ENCODE peak calls at places on chromosomes 6 and 20, in nine cellular contexts. One of them, this sample, is unnamed. For H3K4me1, the result is how much of the 10 kb centered on the place peaks cover.

GRCh38 chr6:103284835-103285234 is 1574.9 kb downstream of the HACE1 start:
- DNase-seq in GM23338: no peak
- DNase-seq in GM23248: no peak
- DNase-seq in NT2/D1: no peak
- DNase-seq in breast epithelium: no peak
- DNase-seq in adrenal gland: no peak
- DNase-seq in effector memory CD4-positive, alpha-beta T cell: no peak
- DNase-seq in mammary epithelial cell: no peak
- DNase-seq in lower lobe of right lung: no peak
- DNase-seq in this sample: no peak

GRCh38 chr6:79868098-79868722 is 79.1 kb downstream of the ELOVL4 start:
- DNase-seq in lower lobe of right lung: no peak
- DNase-seq in GM23248: peak
- DNase-seq in adrenal gland: no peak
- DNase-seq in breast epithelium: no peak
- DNase-seq in GM23338: peak
- DNase-seq in NT2/D1: peak
- DNase-seq in mammary epithelial cell: peak
- DNase-seq in effector memory CD4-positive, alpha-beta T cell: no peak
- DNase-seq in this sample: no peak

GRCh38 chr6:169738204-169738971 is 13.0 kb downstream of the DYNLT2 start:
- DNase-seq in adrenal gland: no peak
- DNase-seq in mammary epithelial cell: no peak
- DNase-seq in GM23338: peak
- DNase-seq in breast epithelium: no peak
- DNase-seq in effector memory CD4-positive, alpha-beta T cell: no peak
- DNase-seq in NT2/D1: no peak
- DNase-seq in GM23248: peak
- DNase-seq in lower lobe of right lung: no peak
- DNase-seq in this sample: no peak

GRCh38 chr6:5294392-5295211 is 33.3 kb downstream of the FARS2 start:
- DNase-seq in GM23248: no peak
- DNase-seq in adrenal gland: no peak
- DNase-seq in NT2/D1: no peak
- DNase-seq in effector memory CD4-positive, alpha-beta T cell: no peak
- DNase-seq in mammary epithelial cell: no peak
- DNase-seq in GM23338: no peak
- DNase-seq in lower lobe of right lung: no peak
- DNase-seq in breast epithelium: no peak
- DNase-seq in this sample: no peak

GRCh38 chr6:14035448-14035847 is 82.1 kb upstream of the CD83 start:
- DNase-seq in NT2/D1: peak
- DNase-seq in GM23248: peak
- DNase-seq in adrenal gland: no peak
- DNase-seq in GM23338: peak
- DNase-seq in mammary epithelial cell: peak
- DNase-seq in effector memory CD4-positive, alpha-beta T cell: no peak
- DNase-seq in lower lobe of right lung: no peak
- DNase-seq in breast epithelium: no peak
- DNase-seq in this sample: no peak

GRCh38 chr6:159790947-159791598 is 806 bp downstream of the MRPL18 start:
- DNase-seq in GM23338: no peak
- DNase-seq in effector memory CD4-positive, alpha-beta T cell: peak
- DNase-seq in breast epithelium: no peak
- DNase-seq in lower lobe of right lung: no peak
- DNase-seq in NT2/D1: no peak
- DNase-seq in GM23248: peak
- DNase-seq in adrenal gland: peak
- DNase-seq in mammary epithelial cell: peak
- DNase-seq in this sample: no peak

GRCh38 chr20:1334761-1335160 is 5.8 kb upstream of the SDCBP2 start:
- DNase-seq in mammary epithelial cell: peak
- DNase-seq in lower lobe of right lung: no peak
- DNase-seq in GM23338: peak
- DNase-seq in breast epithelium: no peak
- DNase-seq in NT2/D1: no peak
- DNase-seq in adrenal gland: peak
- DNase-seq in effector memory CD4-positive, alpha-beta T cell: no peak
- DNase-seq in GM23248: peak
- DNase-seq in this sample: no peak

GRCh38 chr6:111872521-111873177 is 603 bp downstream of the FYN start:
- DNase-seq in GM23248: peak
- DNase-seq in mammary epithelial cell: no peak
- DNase-seq in breast epithelium: no peak
- DNase-seq in adrenal gland: no peak
- DNase-seq in GM23338: no peak
- DNase-seq in effector memory CD4-positive, alpha-beta T cell: peak
- DNase-seq in lower lobe of right lung: peak
- DNase-seq in NT2/D1: no peak
- DNase-seq in this sample: no peak

GRCh38 chr6:120431841-120432240 is 902.4 kb downstream of the TBC1D32 start:
- DNase-seq in GM23338: no peak
- DNase-seq in GM23248: no peak
- DNase-seq in adrenal gland: no peak
- DNase-seq in effector memory CD4-positive, alpha-beta T cell: no peak
- DNase-seq in lower lobe of right lung: no peak
- DNase-seq in breast epithelium: no peak
- DNase-seq in mammary epithelial cell: no peak
- DNase-seq in NT2/D1: no peak
- DNase-seq in this sample: no peak

GRCh38 chr6:151437401-151437800 is 14.5 kb downstream of the RMND1 start:
- DNase-seq in NT2/D1: no peak
- DNase-seq in mammary epithelial cell: no peak
- DNase-seq in effector memory CD4-positive, alpha-beta T cell: no peak
- DNase-seq in breast epithelium: no peak
- DNase-seq in GM23248: peak
- DNase-seq in adrenal gland: no peak
- DNase-seq in lower lobe of right lung: no peak
- DNase-seq in GM23338: no peak
- DNase-seq in this sample: no peak

GRCh38 chr20:22773326-22773725 is 189.0 kb upstream of the FOXA2 start:
- DNase-seq in lower lobe of right lung: no peak
- DNase-seq in GM23338: no peak
- DNase-seq in adrenal gland: no peak
- DNase-seq in GM23248: no peak
- DNase-seq in mammary epithelial cell: no peak
- DNase-seq in effector memory CD4-positive, alpha-beta T cell: no peak
- DNase-seq in NT2/D1: no peak
- DNase-seq in breast epithelium: no peak
- DNase-seq in this sample: no peak

GRCh38 chr6:69022991-69023390 is 387.9 kb downstream of the ADGRB3 start:
- DNase-seq in effector memory CD4-positive, alpha-beta T cell: no peak
- DNase-seq in adrenal gland: no peak
- DNase-seq in NT2/D1: no peak
- DNase-seq in mammary epithelial cell: peak
- DNase-seq in breast epithelium: no peak
- DNase-seq in lower lobe of right lung: no peak
- DNase-seq in GM23248: peak
- DNase-seq in GM23338: no peak
- DNase-seq in this sample: no peak

GRCh38 chr6:88629838-88630462 is 333.5 kb downstream of the RNGTT start:
- DNase-seq in lower lobe of right lung: no peak
- DNase-seq in breast epithelium: no peak
- DNase-seq in mammary epithelial cell: no peak
- DNase-seq in NT2/D1: peak
- DNase-seq in GM23338: peak
- DNase-seq in adrenal gland: no peak
- DNase-seq in GM23248: no peak
- DNase-seq in effector memory CD4-positive, alpha-beta T cell: no peak
- DNase-seq in this sample: no peak

DNA sequence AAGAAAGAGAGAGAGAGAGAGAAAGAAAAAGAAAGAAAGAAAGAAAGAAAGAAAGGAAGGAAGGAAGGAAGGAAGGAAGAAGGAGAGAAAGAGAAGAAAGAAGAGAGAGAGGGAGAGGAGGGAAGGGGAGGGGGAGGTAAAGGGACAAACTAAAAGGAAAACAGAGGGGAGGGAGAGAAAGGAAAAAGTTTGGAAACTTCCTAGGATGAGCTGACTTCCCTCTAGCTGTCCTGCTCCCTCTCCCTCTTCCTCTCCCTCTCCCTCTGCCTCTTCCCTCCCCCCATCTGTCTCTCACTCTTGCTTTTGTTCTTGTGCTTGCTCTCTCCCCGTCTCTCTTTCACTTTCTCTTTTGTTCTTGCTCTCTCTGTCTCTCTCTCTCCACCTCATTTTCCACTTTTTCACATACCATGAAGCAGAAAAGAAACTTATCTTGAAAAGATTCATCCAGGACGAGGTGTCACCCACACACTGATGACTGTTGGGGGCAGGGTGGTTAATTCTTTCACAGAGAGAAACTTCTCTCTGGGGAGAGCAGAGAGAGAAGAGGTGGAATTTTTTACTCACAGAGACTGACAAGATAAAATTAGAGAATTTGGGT is 56.4 kb upstream of the DUSP22 start:
- DNase-seq in effector memory CD4-positive, alpha-beta T cell: no peak
- DNase-seq in breast epithelium: no peak
- DNase-seq in GM23248: peak
- DNase-seq in mammary epithelial cell: peak
- DNase-seq in GM23338: peak
- DNase-seq in lower lobe of right lung: no peak
- DNase-seq in NT2/D1: no peak
- DNase-seq in adrenal gland: no peak
- DNase-seq in this sample: no peak
- H3K4me1 ChIP-seq in effector memory CD4-positive, alpha-beta T cell: under half
- H3K4me1 ChIP-seq in breast epithelium: under half
- H3K4me1 ChIP-seq in GM23248: under half
- H3K4me1 ChIP-seq in mammary epithelial cell: under half
- H3K4me1 ChIP-seq in GM23338: under half
- H3K4me1 ChIP-seq in lower lobe of right lung: under half
- H3K4me1 ChIP-seq in NT2/D1: under half
- H3K4me1 ChIP-seq in adrenal gland: under half
- H3K4me1 ChIP-seq in this sample: under half

GRCh38 chr6:130838250-130838649 is 11.0 kb downstream of the SMLR1 start:
- DNase-seq in breast epithelium: no peak
- DNase-seq in mammary epithelial cell: no peak
- DNase-seq in NT2/D1: no peak
- DNase-seq in GM23248: no peak
- DNase-seq in GM23338: no peak
- DNase-seq in adrenal gland: no peak
- DNase-seq in lower lobe of right lung: no peak
- DNase-seq in effector memory CD4-positive, alpha-beta T cell: no peak
- DNase-seq in this sample: no peak
- H3K4me1 ChIP-seq in breast epithelium: under half
- H3K4me1 ChIP-seq in mammary epithelial cell: under half
- H3K4me1 ChIP-seq in NT2/D1: under half
- H3K4me1 ChIP-seq in GM23248: under half
- H3K4me1 ChIP-seq in GM23338: under half
- H3K4me1 ChIP-seq in adrenal gland: under half
- H3K4me1 ChIP-seq in lower lobe of right lung: under half
- H3K4me1 ChIP-seq in effector memory CD4-positive, alpha-beta T cell: under half
- H3K4me1 ChIP-seq in this sample: under half

GRCh38 chr6:110645685-110646418 is 169.4 kb downstream of the CDK19 start:
- DNase-seq in lower lobe of right lung: no peak
- DNase-seq in GM23338: no peak
- DNase-seq in effector memory CD4-positive, alpha-beta T cell: no peak
- DNase-seq in breast epithelium: no peak
- DNase-seq in mammary epithelial cell: no peak
- DNase-seq in NT2/D1: no peak
- DNase-seq in GM23248: no peak
- DNase-seq in adrenal gland: no peak
- DNase-seq in this sample: no peak

GRCh38 chr6:110643175-110643574 is 166.8 kb upstream of the SLC22A16 start:
- DNase-seq in lower lobe of right lung: no peak
- DNase-seq in breast epithelium: no peak
- DNase-seq in GM23248: peak
- DNase-seq in adrenal gland: no peak
- DNase-seq in NT2/D1: no peak
- DNase-seq in effector memory CD4-positive, alpha-beta T cell: no peak
- DNase-seq in mammary epithelial cell: peak
- DNase-seq in GM23338: no peak
- DNase-seq in this sample: no peak

GRCh38 chr6:110646951-110647910 is 168.0 kb downstream of the CDK19 start:
- DNase-seq in GM23338: peak
- DNase-seq in GM23248: no peak
- DNase-seq in lower lobe of right lung: no peak
- DNase-seq in NT2/D1: no peak
- DNase-seq in effector memory CD4-positive, alpha-beta T cell: no peak
- DNase-seq in adrenal gland: no peak
- DNase-seq in mammary epithelial cell: no peak
- DNase-seq in breast epithelium: no peak
- DNase-seq in this sample: no peak

GRCh38 chr6:110649704-110650103 is 165.6 kb downstream of the CDK19 start:
- DNase-seq in effector memory CD4-positive, alpha-beta T cell: no peak
- DNase-seq in GM23248: no peak
- DNase-seq in adrenal gland: no peak
- DNase-seq in lower lobe of right lung: no peak
- DNase-seq in breast epithelium: no peak
- DNase-seq in NT2/D1: no peak
- DNase-seq in GM23338: no peak
- DNase-seq in mammary epithelial cell: no peak
- DNase-seq in this sample: no peak

DNA sequence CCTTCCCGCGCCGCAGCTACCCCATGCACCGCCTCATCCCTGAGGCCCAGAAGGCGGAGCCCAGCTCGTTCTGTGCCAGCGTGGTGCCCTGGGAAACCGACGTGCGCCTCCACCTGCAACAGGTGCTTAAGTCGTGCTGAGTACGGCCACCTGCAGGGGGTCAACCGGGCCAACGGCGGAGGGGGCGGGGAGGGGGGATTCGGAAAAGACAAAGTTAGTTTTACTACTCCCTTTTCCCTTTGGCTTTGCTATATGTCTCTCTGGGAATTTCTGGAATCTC is 168.9 kb downstream of the CDK19 start:
- DNase-seq in GM23338: peak
- DNase-seq in breast epithelium: no peak
- DNase-seq in effector memory CD4-positive, alpha-beta T cell: no peak
- DNase-seq in adrenal gland: no peak
- DNase-seq in NT2/D1: no peak
- DNase-seq in GM23248: no peak
- DNase-seq in mammary epithelial cell: no peak
- DNase-seq in lower lobe of right lung: no peak
- DNase-seq in this sample: no peak
- H3K4me1 ChIP-seq in GM23338: under half
- H3K4me1 ChIP-seq in breast epithelium: under half
- H3K4me1 ChIP-seq in effector memory CD4-positive, alpha-beta T cell: under half
- H3K4me1 ChIP-seq in adrenal gland: under half
- H3K4me1 ChIP-seq in NT2/D1: under half
- H3K4me1 ChIP-seq in GM23248: under half
- H3K4me1 ChIP-seq in mammary epithelial cell: under half
- H3K4me1 ChIP-seq in lower lobe of right lung: under half
- H3K4me1 ChIP-seq in this sample: under half

GRCh38 chr6:23354004-23354403 is 772.0 kb upstream of the NRSN1 start:
- DNase-seq in effector memory CD4-positive, alpha-beta T cell: no peak
- DNase-seq in breast epithelium: no peak
- DNase-seq in NT2/D1: no peak
- DNase-seq in adrenal gland: no peak
- DNase-seq in GM23338: no peak
- DNase-seq in mammary epithelial cell: no peak
- DNase-seq in GM23248: no peak
- DNase-seq in lower lobe of right lung: no peak
- DNase-seq in this sample: no peak

DNA sequence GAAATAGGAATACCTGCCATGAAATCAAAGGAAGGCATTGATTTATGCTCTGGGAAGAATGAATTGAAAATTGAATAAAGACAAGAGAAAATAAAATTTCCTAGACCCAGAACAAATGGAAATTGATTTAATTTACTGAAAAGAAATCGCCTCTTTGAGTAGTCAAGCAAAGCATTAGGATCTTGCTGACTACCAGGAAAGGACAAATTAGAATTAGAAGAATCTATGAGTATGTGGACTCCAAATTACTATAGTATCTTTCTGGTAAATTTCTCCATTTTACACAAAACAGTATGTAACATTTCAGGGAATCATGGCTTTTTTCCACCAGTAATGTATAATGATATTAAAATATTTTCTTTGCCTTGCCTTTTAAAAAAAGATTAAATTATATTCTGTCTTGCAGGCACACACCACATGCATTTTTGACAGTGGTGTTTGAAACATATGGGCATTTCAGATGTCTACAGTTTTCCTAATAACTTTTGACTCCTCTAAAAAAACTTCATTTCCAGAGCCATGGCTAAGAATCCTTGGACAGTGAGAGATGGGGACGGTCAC is 768.8 kb upstream of the NRSN1 start:
- DNase-seq in effector memory CD4-positive, alpha-beta T cell: no peak
- DNase-seq in GM23248: no peak
- DNase-seq in NT2/D1: no peak
- DNase-seq in breast epithelium: no peak
- DNase-seq in adrenal gland: no peak
- DNase-seq in GM23338: no peak
- DNase-seq in lower lobe of right lung: no peak
- DNase-seq in mammary epithelial cell: no peak
- DNase-seq in this sample: no peak
- H3K4me1 ChIP-seq in effector memory CD4-positive, alpha-beta T cell: under half
- H3K4me1 ChIP-seq in GM23248: under half
- H3K4me1 ChIP-seq in NT2/D1: under half
- H3K4me1 ChIP-seq in breast epithelium: under half
- H3K4me1 ChIP-seq in adrenal gland: under half
- H3K4me1 ChIP-seq in GM23338: under half
- H3K4me1 ChIP-seq in lower lobe of right lung: under half
- H3K4me1 ChIP-seq in mammary epithelial cell: under half
- H3K4me1 ChIP-seq in this sample: under half